ENCODE peak calls at places on chromosomes 2 and 18, in five cellular contexts. S, E, C, F and D are unnamed samples.

GRCh38 chr2:196229013-196229412 is 57.6 kb upstream of the STK17B start:
- DNase-seq in S (no peak), F (no peak), E (no peak), C (no peak), D (no peak)

GRCh38 chr2:63652063-63652985 is 63.6 kb downstream of the MDH1 start:
- DNase-seq in F (no peak), S (no peak), C (no peak), E (no peak), D (no peak)

GRCh38 chr2:31247671-31248070 is 13.7 kb downstream of the EHD3 start:
- DNase-seq in F (no peak), C (no peak), S (no peak), E (no peak), D (no peak)

GRCh38 chr2:140586379-140586778 is 1544.4 kb downstream of the LRP1B start:
- DNase-seq in C (no peak), F (peak), S (peak), E (no peak), D (no peak)

GRCh38 chr18:33116376-33116775 is 324.1 kb downstream of the CCDC178 start:
- DNase-seq in S (no peak), F (peak), E (no peak), C (no peak), D (no peak)

GRCh38 chr2:218285604-218286003 is 6.7 kb downstream of the TMBIM1 start:
- DNase-seq in F (peak), C (no peak), E (peak), S (no peak), D (peak)

GRCh38 chr18:48996901-48997463 is 46.2 kb upstream of the SMAD7 start:
- DNase-seq in C (no peak), E (no peak), F (no peak), S (peak), D (no peak)

GRCh38 chr18:42064109-42064508 is 109.1 kb downstream of the PIK3C3 start:
- DNase-seq in F (no peak), E (no peak), S (no peak), C (no peak), D (no peak)

GRCh38 chr18:34801769-34802168 is 91.7 kb downstream of the DTNA start:
- DNase-seq in S (peak), F (no peak), E (no peak), C (no peak), D (no peak)

GRCh38 chr18:8260319-8260718 is 348.9 kb upstream of the RAB12 start:
- DNase-seq in F (no peak), S (no peak), E (no peak), C (no peak), D (no peak)

GRCh38 chr2:58540680-58541079 is 299.6 kb upstream of the FANCL start:
- DNase-seq in C (no peak), E (no peak), F (no peak), S (no peak), D (no peak)

GRCh38 chr2:104836837-104837236 is 17.1 kb upstream of the POU3F3 start:
- DNase-seq in S (no peak), C (no peak), F (no peak), E (no peak), D (no peak)

GRCh38 chr2:3617198-3617890 is 22.4 kb downstream of the COLEC11 start:
- DNase-seq in S (no peak), C (no peak), E (no peak), F (no peak), D (no peak)

GRCh38 chr18:45290364-45290763 is 324.9 kb upstream of the SLC14A2 start:
- DNase-seq in S (no peak), F (no peak), C (no peak), E (no peak), D (no peak)

GRCh38 chr18:71878226-71878625 is 665.9 kb downstream of the CBLN2 start:
- DNase-seq in F (no peak), E (no peak), C (no peak), S (no peak), D (no peak)

GRCh38 chr2:105104208-105104731 is 66.4 kb downstream of the MRPS9 start:
- DNase-seq in S (peak), C (no peak), F (no peak), E (no peak), D (no peak)

GRCh38 chr2:38074775-38075435 is 1.0 kb downstream of the CYP1B1 start:
- DNase-seq in F (no peak), E (peak), C (no peak), S (no peak), D (no peak)

GRCh38 chr2:62611820-62612219 is 93.7 kb upstream of the EHBP1 start:
- DNase-seq in F (no peak), S (no peak), C (no peak), E (no peak), D (no peak)

GRCh38 chr2:239881031-239881471 is 144.1 kb downstream of the NDUFA10 start:
- DNase-seq in C (no peak), F (peak), E (no peak), S (no peak), D (no peak)

GRCh38 chr2:3075941-3076340 is 301.7 kb downstream of the EIPR1 start:
- DNase-seq in S (no peak), E (no peak), C (no peak), F (no peak), D (no peak)

GRCh38 chr18:79625924-79626561 is 53.6 kb upstream of the CTDP1 start:
- DNase-seq in F (no peak), C (no peak), S (no peak), E (no peak), D (no peak)

GRCh38 chr2:169131587-169132512 is 62.5 kb downstream of the DHRS9 start:
- DNase-seq in F (no peak), C (no peak), E (no peak), S (peak), D (no peak)

GRCh38 chr2:14577843-14578242 is 54.7 kb upstream of the LRATD1 start:
- DNase-seq in C (no peak), E (no peak), F (no peak), S (no peak), D (no peak)

GRCh38 chr2:98463988-98464771 is 19.5 kb downstream of the INPP4A start:
- DNase-seq in S (no peak), F (no peak), E (no peak), C (no peak), D (no peak)

GRCh38 chr2:28768422-28768821 is 16.8 kb downstream of the PPP1CB start:
- DNase-seq in S (no peak), E (no peak), F (no peak), C (no peak), D (no peak)

GRCh38 chr2:6394266-6394665 is 471.4 kb downstream of the CMPK2 start:
- DNase-seq in E (no peak), C (no peak), F (no peak), S (no peak), D (no peak)

GRCh38 chr18:79575891-79576685 is 103.5 kb upstream of the CTDP1 start:
- DNase-seq in C (peak), E (peak), F (peak), S (peak), D (peak)

GRCh38 chr2:229445013-229445412 is 173.9 kb upstream of the PID1 start:
- DNase-seq in F (peak), S (peak), C (peak), E (peak), D (peak)

GRCh38 chr2:62266433-62267038 is 70.6 kb downstream of the B3GNT2 start:
- DNase-seq in F (no peak), E (no peak), C (no peak), S (peak), D (no peak)

GRCh38 chr18:79503406-79503805 is 107.7 kb downstream of the NFATC1 start:
- DNase-seq in F (no peak), E (peak), C (no peak), S (no peak), D (no peak)

GRCh38 chr2:31255911-31256571 is 22.1 kb downstream of the EHD3 start:
- DNase-seq in S (no peak), C (no peak), E (no peak), F (no peak), D (no peak)

GRCh38 chr2:137228566-137228965 is 463.2 kb downstream of the THSD7B start:
- DNase-seq in C (no peak), F (no peak), E (no peak), S (peak), D (no peak)

GRCh38 chr2:101794141-101794540 is 96.6 kb downstream of the MAP4K4 start:
- DNase-seq in C (no peak), E (no peak), F (no peak), S (no peak), D (no peak)

GRCh38 chr2:24086241-24086640 is 1.6 kb upstream of the TP53I3 start:
- DNase-seq in E (no peak), S (no peak), F (no peak), C (no peak), D (no peak)

GRCh38 chr2:24080721-24081120 is 3.9 kb downstream of the TP53I3 start:
- DNase-seq in S (no peak), F (no peak), C (no peak), E (no peak), D (no peak)

GRCh38 chr2:24083567-24084385 is 858 bp downstream of the TP53I3 start:
- DNase-seq in E (peak), F (no peak), C (no peak), S (peak), D (peak)

GRCh38 chr2:24084386-24085375 is at the start of gene TP53I3:
- DNase-seq in F (peak), S (peak), C (peak), E (peak), D (peak)

GRCh38 chr2:24082787-24083566 is 1.7 kb downstream of the TP53I3 start:
- DNase-seq in C (no peak), E (no peak), S (no peak), F (no peak), D (no peak)
- H3K4me3 ChIP-seq in C (peak), E (peak), S (peak), F (peak), D (peak)

DNA sequence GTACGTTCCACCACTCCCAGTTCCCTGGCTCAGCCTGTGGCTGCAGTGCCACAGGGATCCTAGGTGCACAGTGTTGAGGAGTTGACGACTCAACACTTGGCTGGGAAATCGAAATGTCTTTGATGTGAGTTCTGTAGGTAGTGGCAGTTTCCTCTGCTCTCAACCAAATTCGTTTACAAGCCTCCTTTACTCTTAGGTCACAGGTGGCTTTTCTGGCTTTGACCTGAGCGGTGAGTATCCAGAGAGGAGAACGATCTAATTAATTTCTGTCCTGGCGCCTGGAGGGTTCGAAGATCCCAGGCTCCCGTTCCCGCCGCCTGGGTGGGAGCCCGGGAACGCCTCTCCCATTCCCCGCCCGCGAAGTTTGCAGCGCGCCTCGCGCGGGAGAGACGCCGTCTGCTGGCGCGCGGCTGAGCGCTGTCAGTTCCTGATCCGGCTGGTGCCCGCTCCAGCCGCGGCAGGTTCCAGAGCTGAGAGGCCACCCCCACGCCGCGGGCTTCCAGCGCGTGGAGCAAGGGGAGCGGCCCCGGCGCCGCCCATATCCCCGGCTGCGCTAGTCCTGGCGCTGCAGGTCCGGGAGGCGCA is at the start of gene LAMA3:
- DNase-seq in C (peak), F (peak), S (no peak), E (peak), D (peak)
- TF ChIP-seq CTCF in C (peak), F (peak), S (peak), E (peak), D (no peak)

DNA sequence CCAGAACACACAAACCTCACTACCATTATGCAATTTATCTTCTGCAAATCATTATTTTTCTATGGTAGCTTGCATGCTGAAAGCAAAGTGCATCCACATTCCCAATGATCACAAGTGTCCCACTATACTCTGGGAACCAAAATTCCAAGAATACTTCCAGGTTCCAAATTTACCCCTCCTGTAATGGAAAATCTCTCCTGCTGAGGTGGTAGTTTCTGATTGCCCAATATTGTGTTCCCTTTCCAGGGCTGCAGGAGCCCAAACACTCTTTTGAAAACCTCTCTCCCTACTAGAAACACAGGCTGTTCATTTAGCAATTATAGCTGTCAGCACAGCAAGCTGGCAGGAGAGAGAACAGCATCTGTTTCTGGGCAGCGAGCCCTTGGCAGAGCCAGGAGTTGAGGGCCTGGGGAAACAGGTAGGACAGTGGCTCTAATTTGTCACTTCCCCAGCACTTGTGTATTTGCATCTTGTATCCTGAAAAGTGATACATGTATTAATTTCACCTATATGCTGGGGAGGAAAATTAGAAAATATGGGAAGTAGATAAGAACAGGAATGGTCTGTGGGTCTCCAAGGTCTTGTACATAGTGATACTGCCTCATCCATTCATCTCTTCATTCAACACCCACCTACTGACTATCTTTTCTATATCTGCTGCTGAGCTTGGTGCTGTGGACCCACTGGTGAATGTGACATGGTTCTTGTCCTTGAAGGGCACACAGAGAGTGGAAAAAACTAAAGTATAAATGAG is 16.8 kb upstream of the PAIP2B start:
- DNase-seq in S (no peak), F (no peak), C (no peak), E (no peak), D (no peak)
- H3K27ac ChIP-seq in S (no peak), F (no peak), C (no peak), E (no peak), D (no peak)

GRCh38 chr2:199136241-199136640 is 321.5 kb downstream of the SATB2 start:
- DNase-seq in F (no peak), C (no peak), E (no peak), S (no peak), D (no peak)

GRCh38 chr2:199131256-199131655 is 326.5 kb downstream of the SATB2 start:
- DNase-seq in E (no peak), S (no peak), C (no peak), F (no peak), D (no peak)

GRCh38 chr2:199131876-199132275 is 325.9 kb downstream of the SATB2 start:
- DNase-seq in E (no peak), C (no peak), F (no peak), S (no peak), D (no peak)

GRCh38 chr2:199136681-199137080 is 321.1 kb downstream of the SATB2 start:
- DNase-seq in C (no peak), S (peak), E (no peak), F (peak), D (no peak)
- H3K4me3 ChIP-seq in C (no peak), S (no peak), E (no peak), F (no peak), D (no peak)

DNA sequence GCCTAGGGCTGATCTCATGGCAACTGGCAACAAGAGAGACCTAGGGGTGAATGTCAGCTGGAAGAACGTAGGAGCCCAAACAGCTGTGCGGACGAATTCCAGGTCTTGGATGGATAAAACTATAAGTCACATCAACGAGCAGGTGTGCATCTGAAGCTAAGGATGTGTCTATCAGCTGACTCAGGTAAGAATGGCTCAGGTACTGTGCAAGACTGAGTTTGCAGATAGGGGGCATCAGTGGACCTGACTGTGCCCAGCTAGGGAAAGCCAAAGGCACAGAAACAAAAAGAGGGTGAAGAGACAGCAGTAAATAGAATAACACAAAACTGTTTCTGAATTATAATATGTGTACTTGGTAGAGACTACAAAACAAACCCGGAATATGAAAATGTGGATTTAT is 357.3 kb downstream of the ZEB2 start:
- DNase-seq in F (no peak), S (no peak), E (no peak), C (no peak), D (no peak)
- TF ChIP-seq CTCF in F (no peak), S (peak), E (no peak), C (no peak), D (no peak)

GRCh38 chr2:71505770-71506140 is 52.4 kb downstream of the DYSF start:
- DNase-seq in F (no peak), C (no peak), S (no peak), E (no peak), D (no peak)

GRCh38 chr2:71503827-71504226 is 50.5 kb downstream of the DYSF start:
- DNase-seq in S (peak), F (peak), C (no peak), E (no peak), D (no peak)

GRCh38 chr2:71502941-71503738 is 49.8 kb downstream of the DYSF start:
- DNase-seq in E (no peak), F (no peak), S (no peak), C (no peak), D (no peak)

GRCh38 chr2:71505086-71505769 is 51.9 kb downstream of the DYSF start:
- DNase-seq in E (no peak), C (no peak), S (no peak), F (no peak), D (no peak)

DNA sequence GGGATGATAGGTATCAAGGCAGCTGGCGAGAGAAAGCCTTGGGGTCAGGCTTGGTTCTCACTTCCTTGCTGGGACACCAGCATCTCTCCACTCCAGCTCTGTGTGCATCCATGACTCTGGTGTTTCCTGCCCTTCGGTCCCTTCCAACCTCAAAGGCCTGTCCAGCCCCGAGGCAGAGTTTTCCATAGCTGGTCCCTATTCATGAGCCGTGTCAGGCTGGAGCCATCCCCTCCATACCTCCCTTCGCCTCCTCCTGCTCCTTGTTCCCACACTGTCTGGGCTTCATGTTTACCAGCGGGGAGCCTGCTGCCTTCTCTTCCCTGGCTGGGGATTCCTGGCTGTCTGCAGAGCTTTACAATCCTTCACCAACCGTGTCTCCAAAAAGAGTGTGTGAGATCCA is 51.2 kb downstream of the DYSF start:
- DNase-seq in S (no peak), E (no peak), F (no peak), C (no peak), D (no peak)
- H3K27ac ChIP-seq in S (no peak), E (no peak), F (no peak), C (no peak), D (no peak)

GRCh38 chr2:74548285-74548918 is 5.3 kb downstream of the LOXL3 start:
- DNase-seq in C (no peak), F (no peak), E (no peak), S (no peak), D (peak)
- H3K4me3 ChIP-seq in C (peak), F (peak), E (peak), S (peak), D (peak)

DNA sequence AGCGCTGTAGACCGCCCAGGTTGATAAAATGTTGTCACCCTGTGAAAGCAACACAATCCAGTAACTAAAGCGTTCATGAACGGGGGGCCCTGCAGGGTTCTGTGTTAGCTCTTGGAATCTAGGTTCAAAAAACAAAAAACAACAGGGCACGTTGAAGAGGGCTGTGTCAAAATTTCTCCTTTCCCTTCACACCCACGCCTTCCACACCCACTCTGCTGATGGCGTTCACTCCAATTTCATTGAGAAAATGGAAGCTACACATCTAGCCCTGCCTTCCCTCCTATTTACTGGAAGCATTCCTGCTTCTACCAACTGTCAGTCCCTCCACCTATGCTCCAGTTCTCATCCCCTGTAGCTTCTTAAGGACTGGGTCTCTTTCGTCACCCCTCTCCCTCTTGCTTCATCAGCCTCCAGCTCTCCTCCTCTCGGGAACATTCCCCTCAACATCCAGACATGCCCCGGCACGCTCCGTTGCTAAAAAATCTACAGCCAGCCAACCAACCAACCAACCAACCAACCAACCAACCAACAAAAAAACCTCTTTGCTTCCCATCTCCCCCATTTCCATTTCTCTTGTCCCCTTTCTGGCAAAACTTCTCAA is 98.4 kb upstream of the SP3 start:
- DNase-seq in S (no peak), C (no peak), F (no peak), E (no peak), D (no peak)
- TF ChIP-seq CTCF in S (no peak), C (no peak), F (no peak), E (no peak), D (no peak)